ENCODE peak calls at places on chromosome 18, in five cellular contexts. J is HepG2, B is GM12878, P is H1, Y is K562. H is an unnamed sample.

GRCh38 chr18:51537487-51537886 is 340.0 kb upstream of the MEX3C start:
- DNase-seq in J (no peak), P (peak; percentile 27), Y (no peak), B (peak; percentile 2), H (peak; percentile 74)

GRCh38 chr18:10559566-10560456 is 34.0 kb downstream of the NAPG start:
- DNase-seq in Y (no peak), P (no peak), J (no peak), B (peak; percentile 25), H (no peak)

GRCh38 chr18:46073474-46074331 is 1.6 kb upstream of the PSTPIP2 start:
- DNase-seq in J (peak; percentile 62), Y (peak; percentile 44), P (no peak), B (no peak), H (peak; percentile 82)

GRCh38 chr18:66826211-66826610 is 222.3 kb upstream of the CDH19 start:
- DNase-seq in P (no peak), B (no peak), Y (no peak), J (no peak), H (no peak)

GRCh38 chr18:8668381-8668780 is 37.0 kb upstream of the MTCL1 start:
- DNase-seq in B (no peak), P (no peak), Y (no peak), J (no peak), H (no peak)

GRCh38 chr18:9468998-9469397 is 6.3 kb upstream of the RALBP1 start:
- DNase-seq in Y (no peak), P (no peak), J (no peak), B (no peak), H (no peak)

GRCh38 chr18:70643812-70644211 is 355.0 kb downstream of the SOCS6 start:
- DNase-seq in B (no peak), J (no peak), P (no peak), Y (no peak), H (no peak)

GRCh38 chr18:9792565-9793226 is 84.6 kb downstream of the RAB31 start:
- DNase-seq in P (no peak), B (no peak), Y (peak; percentile 79), J (peak; percentile 38), H (peak; percentile 76)

GRCh38 chr18:21997207-21998143 is 171.9 kb upstream of the GATA6 start:
- DNase-seq in B (peak; percentile 9), J (peak; percentile 48), P (no peak), Y (peak; percentile 68), H (peak; percentile 78)

GRCh38 chr18:74376523-74376922 is 60.9 kb downstream of the C18orf63 start:
- DNase-seq in Y (no peak), B (no peak), P (no peak), J (no peak), H (no peak)

GRCh38 chr18:2326999-2327398 is 244.3 kb downstream of the METTL4 start:
- DNase-seq in Y (no peak), J (no peak), P (no peak), B (no peak), H (no peak)

GRCh38 chr18:2325933-2326332 is 245.4 kb downstream of the METTL4 start:
- DNase-seq in B (no peak), Y (no peak), P (no peak), J (no peak), H (no peak)

GRCh38 chr18:2324459-2324858 is 246.8 kb downstream of the METTL4 start:
- DNase-seq in J (no peak), Y (no peak), B (no peak), P (no peak), H (no peak)

GRCh38 chr18:2330764-2331163 is 240.5 kb downstream of the METTL4 start:
- DNase-seq in P (no peak), Y (no peak), J (no peak), B (no peak), H (no peak)

DNA sequence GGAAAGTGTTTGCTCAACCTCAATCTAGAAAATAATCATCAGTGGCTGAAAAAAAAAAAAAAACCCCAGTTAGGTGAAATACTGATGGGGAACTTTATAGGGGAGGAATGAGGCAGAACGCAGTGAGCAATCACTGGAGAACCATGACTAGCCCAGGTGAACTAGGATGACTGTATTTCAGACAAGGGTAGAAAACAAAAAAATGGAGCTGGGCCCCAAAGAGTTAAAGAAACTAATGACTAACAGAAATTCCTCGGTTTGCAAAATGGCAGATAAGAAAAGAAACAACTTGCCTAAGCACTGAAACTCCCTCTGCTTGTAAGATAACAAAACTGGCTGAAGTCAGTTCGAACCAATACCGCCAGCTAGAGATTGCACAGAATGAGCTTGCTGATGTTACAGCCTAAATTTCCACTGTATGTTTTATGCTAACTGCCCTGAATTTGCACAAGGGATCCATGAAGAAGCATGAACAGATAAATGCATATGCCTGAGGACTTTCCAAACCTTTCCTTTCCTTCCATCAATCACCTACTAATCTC is 245.9 kb downstream of the METTL4 start:
- DNase-seq in B (no peak), J (no peak), Y (peak; percentile 38), P (no peak), H (no peak)
- TF ChIP-seq CREB1 in B (no peak), J (no peak), Y (no peak), P (no peak), H (no peak)

GRCh38 chr18:56402872-56403516 is 235.4 kb downstream of the TXNL1 start:
- DNase-seq in B (no peak), P (no peak), J (no peak), Y (no peak), H (no peak)

DNA sequence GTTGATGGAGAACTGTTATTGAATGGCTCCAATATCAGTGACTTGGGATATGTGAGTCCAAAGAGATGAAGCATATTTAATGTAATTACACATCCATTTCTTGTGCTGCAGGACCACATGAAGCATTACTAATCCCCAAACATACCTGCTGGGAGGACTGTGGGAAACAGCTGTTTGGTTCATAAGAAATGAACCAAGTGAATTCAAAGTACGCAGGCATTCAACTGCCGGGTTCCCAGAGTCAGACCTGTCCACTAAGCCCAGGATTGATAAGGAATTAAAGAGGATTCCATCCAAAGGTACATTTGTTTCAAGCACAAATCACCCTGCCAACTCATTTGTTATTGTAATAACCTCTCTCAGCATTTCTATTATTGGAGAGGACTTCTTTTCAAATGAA is 230.8 kb downstream of the TXNL1 start:
- DNase-seq in J (no peak), B (no peak), P (no peak), Y (no peak), H (no peak)
- H3K4me3 ChIP-seq in J (no peak overlapping the region), B (no peak overlapping the region), P (peak overlapping the region; percentile 18), Y (no peak overlapping the region), H (peak overlapping the region; percentile 4)

GRCh38 chr18:60053747-60054304 is 154.0 kb downstream of the PMAIP1 start:
- DNase-seq in B (peak; percentile 8), J (peak; percentile 60), Y (peak; percentile 73), P (no peak), H (peak; percentile 30)
- TF ChIP-seq CREB1 in B (no peak), J (peak; percentile 35), Y (peak; percentile 40), P (no peak), H (no peak)

DNA sequence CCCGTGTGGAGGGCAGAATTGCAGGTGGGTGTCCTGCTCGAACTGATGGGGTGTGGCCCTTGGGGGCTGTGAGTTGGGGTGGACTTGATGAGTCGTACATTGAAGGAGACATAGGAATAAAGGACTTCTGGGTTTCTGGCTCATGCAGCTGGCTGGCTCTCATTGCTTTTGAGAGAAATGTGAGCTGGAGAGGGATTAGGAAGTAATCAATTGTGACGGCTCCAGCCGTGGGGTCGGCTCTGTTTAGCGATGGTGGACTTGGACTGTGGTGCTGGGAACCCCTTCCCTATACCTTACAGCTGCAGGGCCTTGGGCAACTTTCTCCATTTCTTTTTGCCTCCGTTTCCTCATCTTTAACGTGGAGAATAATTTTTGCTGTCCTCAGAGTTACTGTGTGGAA is 9.2 kb downstream of the IMPA2 start:
- DNase-seq in J (no peak), P (no peak), B (no peak), Y (no peak), H (no peak)
- H3K4me3 ChIP-seq in J (no peak overlapping the region), P (no peak overlapping the region), B (no peak overlapping the region), Y (no peak overlapping the region), H (no peak overlapping the region)

GRCh38 chr18:47594621-47595086 is 335.8 kb downstream of the SMAD2 start:
- DNase-seq in Y (no peak), J (no peak), P (no peak), B (no peak), H (no peak)
- TF ChIP-seq CREB1 in Y (no peak), J (no peak), P (no peak), B (no peak), H (no peak)

GRCh38 chr18:2992995-2993877 is 19.7 kb downstream of the LPIN2 start:
- DNase-seq in B (no peak), J (no peak), P (no peak), Y (no peak), H (no peak)

GRCh38 chr18:2997846-2998599 is 14.9 kb downstream of the LPIN2 start:
- DNase-seq in J (no peak), Y (no peak), P (no peak), B (no peak), H (no peak)

GRCh38 chr18:2997429-2997828 is 15.5 kb downstream of the LPIN2 start:
- DNase-seq in B (no peak), J (no peak), Y (no peak), P (no peak), H (no peak)

GRCh38 chr18:2994190-2994589 is 18.8 kb downstream of the LPIN2 start:
- DNase-seq in P (no peak), Y (no peak), J (no peak), B (no peak), H (no peak)

DNA sequence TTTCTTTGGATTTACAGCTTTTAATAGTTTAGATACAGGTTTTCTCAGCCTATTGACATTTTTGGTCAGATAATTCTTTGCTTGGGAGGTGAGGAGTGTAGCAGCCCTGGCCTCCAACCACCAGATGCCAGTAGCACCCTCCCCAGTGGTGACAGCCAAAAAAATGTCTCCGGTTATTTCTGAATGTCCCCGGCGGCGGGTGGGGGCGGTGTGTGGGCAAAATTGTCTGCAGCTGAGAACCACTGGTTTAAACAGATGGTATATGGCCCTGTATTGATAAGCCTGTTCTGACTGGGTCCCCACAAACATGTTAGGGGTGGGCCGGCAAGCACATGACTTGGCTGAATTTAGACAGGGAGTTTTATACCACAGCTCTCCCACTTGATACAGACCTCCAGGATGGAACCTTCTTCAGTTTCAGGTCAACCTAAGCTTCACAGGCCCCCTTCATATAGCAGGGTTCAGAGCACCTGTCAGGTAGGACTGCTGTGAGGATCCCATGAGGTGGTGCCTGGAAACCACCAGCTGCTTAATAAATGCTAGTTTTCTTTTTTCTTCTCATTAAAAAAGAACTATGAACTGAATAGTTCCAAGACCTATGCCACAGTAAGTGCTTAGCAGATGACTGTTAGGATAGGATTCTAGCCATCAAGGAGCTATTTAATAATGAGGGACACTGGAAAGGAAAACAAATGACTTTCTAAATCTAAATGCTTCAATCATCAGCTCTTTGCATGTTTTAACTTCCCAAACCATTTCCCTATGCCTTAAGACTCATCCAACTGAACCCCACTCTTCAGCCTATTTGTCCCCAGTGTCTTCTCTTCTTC is 18.1 kb downstream of the LPIN2 start:
- DNase-seq in J (no peak), B (no peak), P (no peak), Y (peak; percentile 90), H (peak; percentile 51)
- H3K4me3 ChIP-seq in J (no peak overlapping the region), B (no peak overlapping the region), P (no peak overlapping the region), Y (no peak overlapping the region), H (no peak overlapping the region)

GRCh38 chr18:78632111-78632541 is 347.5 kb upstream of the SALL3 start:
- DNase-seq in B (no peak), P (no peak), Y (no peak), J (no peak), H (peak; percentile 9)
- TF ChIP-seq CREB1 in B (no peak), P (no peak), Y (no peak), J (no peak), H (no peak)

GRCh38 chr18:3457261-3457724 is 7.3 kb downstream of the TGIF1 start:
- DNase-seq in P (no peak), J (no peak), B (no peak), Y (no peak), H (no peak)
- H3K4me3 ChIP-seq in P (no peak overlapping the region), J (no peak overlapping the region), B (no peak overlapping the region), Y (no peak overlapping the region), H (no peak overlapping the region)